ENCODE peak calls at places on chromosomes 1 and 21, in four cellular contexts. I is H9, A is IMR-90, E is H1. L is an unnamed sample.

GRCh38 chr1:22889213-22889827 is 83.3 kb downstream of the LACTBL1 start:
- DNase-seq in A (peak; percentile 51), I (no peak), E (no peak), L (peak; percentile 25)

GRCh38 chr1:169484107-169484506 is 1.6 kb downstream of the SLC19A2 start:
- DNase-seq in A (no peak), I (no peak), E (no peak), L (no peak)

GRCh38 chr1:84283381-84283780 is 18.1 kb upstream of the SAMD13 start:
- DNase-seq in I (no peak), E (no peak), A (no peak), L (no peak)

GRCh38 chr1:38872401-38873026 is 634 bp downstream of the MYCBP start:
- DNase-seq in E (no peak), A (peak; percentile 31), I (no peak), L (peak; percentile 19)

GRCh38 chr1:76040327-76040868 is 34.1 kb upstream of the ST6GALNAC3 start:
- DNase-seq in A (no peak), E (no peak), I (peak; percentile 37), L (peak; percentile 91)

GRCh38 chr1:235831148-235831547 is 35.6 kb downstream of the LYST start:
- DNase-seq in E (no peak), I (no peak), A (peak; percentile 84), L (no peak)

GRCh38 chr1:217524787-217525520 is 105.9 kb downstream of the GPATCH2 start:
- DNase-seq in A (peak; percentile 74), I (no peak), E (no peak), L (no peak)

GRCh38 chr1:192476802-192477298 is 98.7 kb upstream of the RGS1 start:
- DNase-seq in I (no peak), A (peak; percentile 69), E (no peak), L (no peak)

GRCh38 chr1:66331641-66332523 is 202.1 kb upstream of the SGIP1 start:
- DNase-seq in I (peak; percentile 75), E (peak; percentile 64), A (peak; percentile 85), L (peak; percentile 94)

GRCh38 chr1:33661791-33662190 is 189.3 kb downstream of the ZSCAN20 start:
- DNase-seq in A (no peak), I (no peak), E (no peak), L (no peak)

GRCh38 chr21:42440187-42440792 is 36.6 kb downstream of the UBASH3A start:
- DNase-seq in I (no peak), E (no peak), A (no peak), L (no peak)

GRCh38 chr1:50110084-50110615 is 1.4 kb downstream of the ELAVL4 start:
- DNase-seq in I (no peak), E (no peak), A (no peak), L (no peak)

DNA sequence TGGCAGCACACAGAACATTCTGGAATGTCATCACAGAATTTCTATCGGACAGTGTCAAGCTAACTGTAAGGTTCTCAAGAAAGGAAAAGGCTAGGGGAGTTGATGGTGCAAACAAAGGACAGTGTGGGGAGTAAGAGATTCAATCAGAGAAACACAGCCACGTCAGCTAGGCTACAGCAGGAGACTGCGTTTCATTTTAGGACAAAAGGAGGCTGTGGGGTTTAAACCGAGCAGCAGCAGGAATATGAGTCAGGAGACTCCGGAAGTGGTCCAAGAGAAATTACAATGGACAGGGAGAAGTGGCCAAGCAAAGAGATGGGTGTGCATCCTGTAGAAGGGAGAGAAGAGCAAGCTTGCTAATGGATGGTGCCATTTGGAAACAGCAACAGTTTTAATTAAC is 37.4 kb upstream of the C1orf198 start:
- DNase-seq in E (no peak), I (no peak), A (peak; percentile 83), L (no peak)
- H3K56ac ChIP-seq in E (no peak overlapping the region), I (no peak overlapping the region), A (peak overlapping the region; percentile 20), L (no peak overlapping the region)

GRCh38 chr1:201739054-201739453 is 89.9 kb upstream of the IPO9 start:
- DNase-seq in E (no peak), I (no peak), A (no peak), L (peak; percentile 45)

GRCh38 chr1:201739492-201740085 is 89.4 kb upstream of the IPO9 start:
- DNase-seq in I (peak; percentile 74), E (peak; percentile 77), A (no peak), L (peak; percentile 90)

GRCh38 chr1:201741763-201742342 is 87.1 kb upstream of the IPO9 start:
- DNase-seq in I (no peak), A (no peak), E (no peak), L (no peak)

GRCh38 chr1:201740609-201741231 is 88.2 kb upstream of the IPO9 start:
- DNase-seq in I (no peak), E (no peak), A (no peak), L (peak; percentile 54)

GRCh38 chr1:201740086-201740541 is 88.8 kb upstream of the IPO9 start:
- DNase-seq in E (peak; percentile 76), I (peak; percentile 56), A (no peak), L (peak; percentile 72)
- H3K18ac ChIP-seq in E (peak overlapping the region; percentile 82), I (peak overlapping the region; percentile 68), A (no peak overlapping the region), L (peak overlapping the region; percentile 89)

DNA sequence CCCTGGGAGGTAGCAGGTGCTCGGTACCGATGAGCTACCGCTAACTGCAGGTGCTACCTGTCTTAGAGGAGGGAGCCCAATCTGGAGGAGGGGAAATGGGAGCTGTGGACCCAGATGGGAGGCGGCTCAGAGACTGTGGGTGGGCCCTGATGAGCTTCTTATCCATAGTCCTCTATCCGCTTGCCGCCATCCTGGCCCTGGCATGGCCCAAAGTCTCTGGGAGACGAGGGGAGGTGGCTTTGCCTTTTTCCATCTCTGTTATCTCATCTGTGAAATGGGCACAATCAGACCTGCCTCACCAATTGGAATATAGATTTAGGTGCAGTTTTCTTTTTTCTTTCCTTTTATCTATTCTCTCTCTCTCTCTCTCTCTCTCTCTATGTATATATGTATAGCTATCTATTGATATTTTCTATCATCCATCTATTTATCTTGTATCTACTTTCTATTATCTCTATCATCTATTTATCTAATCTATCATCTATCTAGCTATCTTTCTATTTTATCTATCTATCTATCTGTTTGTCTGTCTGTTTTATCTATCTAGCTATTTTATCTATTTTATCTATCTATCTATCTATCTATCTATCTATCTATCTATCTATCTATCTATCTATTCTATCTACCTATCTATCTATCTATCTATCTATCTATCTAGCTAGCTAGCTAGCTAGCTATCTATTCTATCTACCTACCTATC is 16.5 kb downstream of the TNFRSF1B start:
- DNase-seq in E (no peak), A (no peak), I (no peak), L (no peak)
- H3K56ac ChIP-seq in E (no peak overlapping the region), A (no peak overlapping the region), I (no peak overlapping the region), L (no peak overlapping the region)

DNA sequence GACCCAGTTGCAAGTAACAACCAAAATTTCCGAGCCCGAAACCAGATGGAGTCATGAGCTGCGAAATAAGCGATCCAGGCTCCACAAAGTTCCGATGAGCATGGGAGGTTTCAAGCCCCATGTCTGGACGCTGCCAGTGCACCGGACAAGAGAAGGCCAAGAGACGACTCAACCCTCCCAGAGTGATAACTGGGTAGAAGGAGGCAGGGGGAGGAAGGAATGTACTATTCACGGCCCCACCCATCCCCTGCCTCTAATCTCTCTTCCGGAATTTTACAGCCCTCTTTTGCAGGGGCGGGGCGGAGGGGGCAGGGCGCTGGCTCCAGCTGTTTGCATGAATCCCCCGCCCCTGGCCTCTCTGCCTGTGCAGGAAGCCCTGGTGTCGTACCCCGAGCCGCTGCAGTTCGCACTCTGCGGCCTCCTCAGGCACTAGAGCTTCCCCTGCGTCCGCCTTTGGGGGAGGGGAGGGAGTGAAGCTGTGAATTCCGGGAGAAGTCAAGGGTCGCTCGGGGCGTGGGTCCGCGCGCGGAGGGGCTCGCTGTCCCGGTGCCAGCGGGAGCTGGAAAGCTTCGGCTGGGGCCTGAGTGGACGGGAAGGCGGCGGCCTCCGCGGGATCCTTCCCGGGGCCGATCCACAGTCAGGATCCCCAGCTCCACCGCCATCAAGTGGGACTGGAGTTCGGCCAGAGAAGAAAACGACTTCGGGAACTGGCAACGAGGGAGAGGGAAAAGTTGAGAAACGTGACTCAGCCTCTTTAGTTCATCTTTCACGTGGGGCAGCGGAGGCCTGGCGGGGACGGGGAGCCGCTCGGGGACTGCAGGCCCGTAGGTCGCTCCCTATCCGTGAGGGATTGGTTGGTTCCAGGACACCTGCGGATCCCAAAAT is 6.3 kb upstream of the PTP4A2 start:
- DNase-seq in I (peak; percentile 97), A (peak; percentile 87), E (peak; percentile 93), L (peak; percentile 99)
- H3K18ac ChIP-seq in I (peak overlapping the region; percentile 91), A (peak overlapping the region; percentile 65), E (peak overlapping the region; percentile 95), L (peak overlapping the region; percentile 94)

DNA sequence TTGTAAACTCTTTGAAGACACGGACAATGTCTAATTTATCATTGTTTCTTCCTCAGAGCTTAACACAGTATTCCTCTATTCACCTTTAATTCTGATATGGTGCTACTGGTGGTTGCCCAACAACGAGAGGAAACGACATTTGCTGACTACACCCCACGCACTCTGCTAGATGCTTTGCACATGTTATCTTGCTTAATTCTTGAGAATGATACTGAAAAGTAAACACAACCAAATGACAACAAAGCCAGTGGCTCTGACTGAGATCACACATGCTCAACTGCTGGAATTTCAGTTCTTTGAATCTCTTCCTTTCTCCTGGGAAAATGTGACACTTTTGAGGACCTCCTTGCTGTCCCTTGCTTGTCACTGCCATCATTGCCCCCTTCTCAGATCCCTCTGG is 37.2 kb upstream of the DDAH1 start:
- DNase-seq in I (no peak), E (no peak), A (peak; percentile 86), L (peak; percentile 19)
- H3K56ac ChIP-seq in I (no peak overlapping the region), E (no peak overlapping the region), A (no peak overlapping the region), L (peak overlapping the region; percentile 51)

GRCh38 chr1:201483373-201483949 is 14.5 kb upstream of the PHLDA3 start:
- DNase-seq in A (no peak), E (no peak), I (no peak), L (no peak)

GRCh38 chr1:201481004-201481380 is 12.0 kb upstream of the PHLDA3 start:
- DNase-seq in I (peak; percentile 70), E (peak; percentile 67), A (no peak), L (no peak)

GRCh38 chr1:201482755-201483154 is 13.8 kb upstream of the PHLDA3 start:
- DNase-seq in E (no peak), A (no peak), I (no peak), L (no peak)

GRCh38 chr1:201480231-201481003 is 11.4 kb upstream of the PHLDA3 start:
- DNase-seq in E (peak; percentile 91), I (peak; percentile 98), A (no peak), L (peak; percentile 91)

DNA sequence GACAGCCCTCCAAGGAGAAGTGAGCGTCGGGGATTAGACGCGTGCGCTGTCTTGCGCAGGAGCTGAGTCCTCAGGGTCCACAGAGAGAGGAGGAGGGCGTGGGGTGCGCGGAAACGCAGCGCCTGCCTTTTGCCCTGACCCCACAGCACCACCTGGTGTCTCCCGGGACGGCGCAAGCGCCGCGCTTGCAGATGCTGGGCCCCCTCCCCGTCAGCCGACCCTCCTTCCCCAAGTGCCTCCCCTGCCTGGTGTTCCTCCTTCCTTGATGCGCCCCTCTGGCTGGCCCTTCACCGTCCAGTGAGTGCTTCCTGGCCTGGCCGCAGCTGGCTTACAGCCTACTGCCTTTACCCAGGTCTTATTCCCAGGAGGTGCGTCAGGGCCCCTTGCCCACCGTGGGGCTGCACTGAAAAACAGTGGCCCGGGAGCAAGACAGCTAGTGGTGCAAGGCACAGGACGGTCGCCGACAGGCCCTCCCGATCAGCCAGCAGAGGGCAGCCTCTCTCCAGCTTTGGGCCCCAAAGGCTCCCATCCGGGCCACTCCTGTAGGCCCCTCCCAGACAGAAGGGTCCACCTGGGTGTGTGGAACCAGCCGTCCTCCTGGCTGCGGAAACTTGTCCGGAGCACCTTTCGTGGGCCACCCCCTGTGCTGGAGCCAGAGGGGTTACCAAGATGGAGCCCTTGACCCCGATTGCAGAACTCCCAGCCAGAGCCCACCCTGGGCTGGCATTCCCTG is 12.9 kb upstream of the PHLDA3 start:
- DNase-seq in I (peak; percentile 97), A (peak; percentile 73), E (peak; percentile 96), L (peak; percentile 93)
- H3K18ac ChIP-seq in I (peak overlapping the region; percentile 77), A (no peak overlapping the region), E (peak overlapping the region; percentile 98), L (peak overlapping the region; percentile 19)

L was measured in mesendoderm.